ENCODE peak calls at places on chromosome 20, in ten cellular contexts. Y, S, Z, Q, M, U, F, A, C and K are unnamed samples.

GRCh38 chr20:49505518-49505917 is 23.1 kb upstream of the KCNB1 start:
- DNase-seq in Y (no peak), S (peak), Z (peak), Q (no peak), M (no peak), U (no peak), F (peak), A (peak), C (peak), K (peak)

GRCh38 chr20:47125553-47126373 is 230.7 kb downstream of the ZMYND8 start:
- DNase-seq in Y (peak), S (peak), Z (no peak), Q (no peak), M (no peak), U (peak), F (no peak), A (peak), C (no peak), K (no peak)

GRCh38 chr20:24382330-24382729 is 87.1 kb upstream of the SYNDIG1 start:
- DNase-seq in Y (no peak), S (peak), Z (no peak), Q (no peak), M (no peak), U (peak), F (peak), A (no peak), C (no peak), K (peak)

GRCh38 chr20:47165376-47165865 is 191.1 kb downstream of the ZMYND8 start:
- DNase-seq in Y (no peak), S (no peak), Z (no peak), Q (no peak), M (no peak), U (no peak), F (no peak), A (no peak), C (no peak), K (no peak)

GRCh38 chr20:4905195-4905594 is 96.1 kb downstream of the SLC23A2 start:
- DNase-seq in Y (no peak), S (no peak), Z (no peak), Q (no peak), M (no peak), U (no peak), F (no peak), A (no peak), C (no peak), K (no peak)

GRCh38 chr20:17610566-17611289 is 40.9 kb downstream of the DSTN start:
- DNase-seq in Y (no peak), S (no peak), Z (no peak), Q (peak), M (peak), U (no peak), F (peak), A (no peak), C (peak), K (peak)

GRCh38 chr20:50056951-50057403 is 56.0 kb downstream of the UBE2V1 start:
- DNase-seq in Y (no peak), S (no peak), Z (no peak), Q (no peak), M (no peak), U (no peak), F (no peak), A (no peak), C (no peak), K (no peak)

GRCh38 chr20:50425076-50425475 is 85.1 kb upstream of the PTPN1 start:
- DNase-seq in Y (no peak), S (no peak), Z (no peak), Q (no peak), M (no peak), U (peak), F (no peak), A (peak), C (no peak), K (no peak)

GRCh38 chr20:23122321-23122720 is 36.2 kb upstream of the CD93 start:
- DNase-seq in Y (no peak), S (no peak), Z (no peak), Q (no peak), M (no peak), U (no peak), F (no peak), A (no peak), C (no peak), K (no peak)

GRCh38 chr20:33474963-33475362 is 14.9 kb upstream of the CBFA2T2 start:
- DNase-seq in Y (no peak), S (no peak), Z (no peak), Q (no peak), M (no peak), U (no peak), F (no peak), A (no peak), C (no peak), K (no peak)

GRCh38 chr20:24331939-24332338 is 137.5 kb upstream of the SYNDIG1 start:
- DNase-seq in Y (no peak), S (no peak), Z (no peak), Q (no peak), M (no peak), U (no peak), F (no peak), A (no peak), C (no peak), K (no peak)

GRCh38 chr20:34705383-34706021 is 1.4 kb downstream of the TP53INP2 start:
- DNase-seq in Y (no peak), S (peak), Z (no peak), Q (no peak), M (no peak), U (peak), F (peak), A (peak), C (peak), K (peak)

GRCh38 chr20:21397341-21398108 is at the start of gene NKX2-4:
- DNase-seq in Y (no peak), S (no peak), Z (no peak), Q (no peak), M (no peak), U (no peak), F (no peak), A (no peak), C (no peak), K (peak)

GRCh38 chr20:64082126-64082638 is 2.0 kb downstream of the LKAAEAR1 start:
- DNase-seq in Y (no peak), S (no peak), Z (no peak), Q (no peak), M (no peak), U (no peak), F (no peak), A (no peak), C (no peak), K (no peak)

GRCh38 chr20:13492001-13492480 is 146.7 kb downstream of the TASP1 start:
- DNase-seq in Y (peak), S (peak), Z (peak), Q (no peak), M (no peak), U (peak), F (peak), A (peak), C (no peak), K (peak)

GRCh38 chr20:58420798-58421496 is 31.9 kb downstream of the VAPB start:
- DNase-seq in Y (peak), S (peak), Z (no peak), Q (no peak), M (no peak), U (no peak), F (no peak), A (peak), C (no peak), K (no peak)

GRCh38 chr20:52193886-52194545 is 2.4 kb upstream of the ZFP64 start:
- DNase-seq in Y (no peak), S (no peak), Z (no peak), Q (no peak), M (no peak), U (no peak), F (no peak), A (no peak), C (no peak), K (no peak)

GRCh38 chr20:663315-664090 is 10.5 kb upstream of the SRXN1 start:
- DNase-seq in Y (no peak), S (no peak), Z (no peak), Q (no peak), M (no peak), U (no peak), F (no peak), A (no peak), C (peak), K (no peak)

GRCh38 chr20:31822421-31823330 is 3.5 kb downstream of the MYLK2 start:
- DNase-seq in Y (peak), S (peak), Z (peak), Q (peak), M (peak), U (peak), F (peak), A (peak), C (peak), K (peak)

GRCh38 chr20:43843096-43843964 is 71.3 kb upstream of the TOX2 start:
- DNase-seq in Y (peak), S (peak), Z (no peak), Q (no peak), M (no peak), U (no peak), F (no peak), A (peak), C (peak), K (peak)

GRCh38 chr20:62899633-62900051 is 26.7 kb downstream of the DIDO1 start:
- DNase-seq in Y (no peak), S (no peak), Z (no peak), Q (no peak), M (no peak), U (no peak), F (no peak), A (no peak), C (no peak), K (no peak)